ENCODE peak calls at places on chromosomes 3 and 15, in ten cellular contexts. P is brain microvascular endothelial cell, W is H9, U is A549, I is activated B cell treated with CpG ODN at 0.5 μM for 24 hours, Q is BJ, O is AG09319, G is HFFc6, K is cardiac muscle cell, D is A673. M is an unnamed sample.
A peak's percentile ranks its signal among the peaks of the same experiment; 100 is the strongest.

GRCh38 chr15:39833515-39833981 is 50.9 kb upstream of the FSIP1 start:
- DNase-seq in P (no peak), W (no peak), U (no peak), I (no peak), Q (peak; percentile 90), O (peak; percentile 68), G (peak; percentile 86), K (no peak), D (peak; percentile 93), M (no peak)

GRCh38 chr3:15899438-15899837 is 101.7 kb upstream of the ANKRD28 start:
- DNase-seq in P (peak; percentile 69), W (no peak), U (no peak), I (no peak), Q (no peak), O (peak; percentile 8), G (peak; percentile 49), K (no peak), D (peak; percentile 82), M (no peak)

GRCh38 chr3:47877288-47877687 is 74.3 kb downstream of the DHX30 start:
- DNase-seq in P (peak; percentile 13), W (no peak), U (no peak), I (no peak), Q (no peak), O (no peak), G (no peak), K (no peak), D (peak; percentile 22), M (no peak)

GRCh38 chr3:140273542-140274195 is 338.7 kb downstream of the CLSTN2 start:
- DNase-seq in P (no peak), W (no peak), U (no peak), I (no peak), Q (no peak), O (no peak), G (no peak), K (no peak), D (no peak), M (no peak)

GRCh38 chr15:97566957-97567356 is 393.5 kb upstream of the ARRDC4 start:
- DNase-seq in P (peak; percentile 8), W (no peak), U (no peak), I (no peak), Q (no peak), O (no peak), G (no peak), K (peak; percentile 43), D (peak; percentile 33), M (no peak)

GRCh38 chr15:33138000-33138399 is 56.5 kb downstream of the FMN1 start:
- DNase-seq in P (no peak), W (no peak), U (no peak), I (no peak), Q (no peak), O (no peak), G (no peak), K (no peak), D (no peak), M (no peak)

GRCh38 chr3:170012683-170013400 is 25.0 kb upstream of the GPR160 start:
- DNase-seq in P (no peak), W (no peak), U (no peak), I (no peak), Q (no peak), O (no peak), G (no peak), K (no peak), D (no peak), M (no peak)

GRCh38 chr3:4827767-4828166 is 151.5 kb upstream of the BHLHE40 start:
- DNase-seq in P (no peak), W (no peak), U (no peak), I (no peak), Q (no peak), O (no peak), G (no peak), K (no peak), D (no peak), M (no peak)

GRCh38 chr3:17551333-17551732 is 191.1 kb downstream of the TBC1D5 start:
- DNase-seq in P (no peak), W (no peak), U (no peak), I (no peak), Q (peak; percentile 3), O (peak; percentile 4), G (no peak), K (no peak), D (peak; percentile 1), M (no peak)

GRCh38 chr3:106826861-106827311 is 550.4 kb upstream of the CCDC54 start:
- DNase-seq in P (peak; percentile 53), W (no peak), U (no peak), I (no peak), Q (no peak), O (no peak), G (no peak), K (no peak), D (peak; percentile 65), M (no peak)

GRCh38 chr3:106822204-106822603 is 555.0 kb upstream of the CCDC54 start:
- DNase-seq in P (no peak), W (no peak), U (no peak), I (no peak), Q (no peak), O (no peak), G (no peak), K (no peak), D (no peak), M (no peak)

GRCh38 chr3:106823706-106824105 is 553.5 kb upstream of the CCDC54 start:
- DNase-seq in P (no peak), W (no peak), U (no peak), I (no peak), Q (no peak), O (no peak), G (no peak), K (no peak), D (no peak), M (no peak)

GRCh38 chr3:106825962-106826605 is 551.2 kb upstream of the CCDC54 start:
- DNase-seq in P (peak; percentile 64), W (no peak), U (no peak), I (no peak), Q (peak; percentile 61), O (no peak), G (peak; percentile 75), K (no peak), D (peak; percentile 23), M (no peak)

DNA sequence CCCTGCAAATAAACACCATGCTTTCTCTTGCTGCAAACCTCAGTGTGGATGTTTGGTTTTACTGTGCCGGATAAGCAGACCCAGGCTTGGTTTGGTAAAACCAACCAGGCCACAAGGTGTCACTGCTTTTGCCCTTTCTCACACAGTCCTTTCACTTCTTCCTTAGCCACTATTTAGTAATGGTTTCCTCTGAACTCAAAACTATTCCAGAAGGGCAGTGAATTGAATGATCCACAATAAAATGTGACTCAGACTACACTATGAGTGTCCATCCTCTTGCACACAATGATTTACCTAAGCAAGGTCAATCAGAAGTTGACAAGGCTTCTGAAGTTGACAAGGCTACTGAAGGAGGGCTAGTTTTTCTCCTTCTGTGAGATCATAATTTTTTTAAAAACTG is 552.4 kb upstream of the CCDC54 start:
- DNase-seq in P (peak; percentile 63), W (peak; percentile 56), U (no peak), I (no peak), Q (no peak), O (no peak), G (peak; percentile 64), K (peak; percentile 12), D (peak; percentile 37), M (no peak)
- TF ChIP-seq CTCF in P (peak; percentile 67), W (peak; percentile 64), U (no peak), I (no peak), Q (peak; percentile 52), O (peak; percentile 35), G (peak; percentile 74), K (peak; percentile 42), D (peak; percentile 39), M (peak; percentile 46)

GRCh38 chr15:72341361-72341760 is 21.4 kb upstream of the CELF6 start:
- DNase-seq in P (no peak), W (peak; percentile 85), U (no peak), I (no peak), Q (no peak), O (no peak), G (no peak), K (peak; percentile 63), D (peak; percentile 26), M (no peak)
- TF ChIP-seq CTCF in P (peak; percentile 56), W (peak; percentile 68), U (peak; percentile 16), I (no peak), Q (peak; percentile 19), O (no peak), G (peak; percentile 36), K (peak; percentile 26), D (peak; percentile 39), M (peak; percentile 64)

GRCh38 chr3:39721076-39721475 is 88.3 kb upstream of the MYRIP start:
- DNase-seq in P (no peak), W (no peak), U (no peak), I (no peak), Q (no peak), O (no peak), G (no peak), K (no peak), D (no peak), M (no peak)

GRCh38 chr3:39725321-39725720 is 84.1 kb upstream of the MYRIP start:
- DNase-seq in P (no peak), W (no peak), U (no peak), I (no peak), Q (no peak), O (no peak), G (no peak), K (no peak), D (no peak), M (no peak)

GRCh38 chr3:39718674-39719595 is 90.5 kb upstream of the MYRIP start:
- DNase-seq in P (no peak), W (no peak), U (no peak), I (no peak), Q (peak; percentile 41), O (peak; percentile 15), G (peak; percentile 73), K (no peak), D (peak; percentile 57), M (no peak)

GRCh38 chr3:39727415-39727814 is 82.0 kb upstream of the MYRIP start:
- DNase-seq in P (no peak), W (no peak), U (no peak), I (no peak), Q (no peak), O (no peak), G (no peak), K (no peak), D (no peak), M (no peak)

GRCh38 chr3:39724233-39724846 is 85.1 kb upstream of the MYRIP start:
- DNase-seq in P (no peak), W (no peak), U (no peak), I (no peak), Q (no peak), O (no peak), G (no peak), K (no peak), D (no peak), M (no peak)
- TF ChIP-seq CTCF in P (no peak), W (peak; percentile 59), U (no peak), I (no peak), Q (no peak), O (peak; percentile 1), G (peak; percentile 36), K (peak; percentile 35), D (peak; percentile 14), M (peak; percentile 34)

GRCh38 chr3:19250959-19251610 is 102.8 kb downstream of the KCNH8 start:
- DNase-seq in P (no peak), W (no peak), U (no peak), I (no peak), Q (no peak), O (no peak), G (no peak), K (no peak), D (no peak), M (no peak)
- TF ChIP-seq CTCF in P (no peak), W (peak; percentile 46), U (no peak), I (no peak), Q (no peak), O (no peak), G (no peak), K (no peak), D (no peak), M (no peak)

GRCh38 chr15:84934942-84935729 is 46.5 kb upstream of the PDE8A start:
- DNase-seq in P (no peak), W (peak; percentile 68), U (no peak), I (no peak), Q (no peak), O (no peak), G (no peak), K (peak; percentile 23), D (no peak), M (no peak)
- TF ChIP-seq CTCF in P (peak; percentile 51), W (peak; percentile 58), U (peak; percentile 50), I (no peak), Q (peak; percentile 28), O (peak; percentile 6), G (peak; percentile 49), K (no peak), D (no peak), M (no peak)